ENCODE peak calls at places on chromosomes 2 and 18, in nine cellular contexts. F is CD8-positive, alpha-beta T cell; Z is CD4-positive, CD25-positive, alpha-beta regulatory T cell; U is neural progenitor cell; Y is pancreas; O is heart left ventricle; W is breast epithelium; K is Panc1; V is A673. I is an unnamed sample. For H3K9me3, the result is how much of the 10 kb centered on the place peaks cover.

GRCh38 chr18:54358495-54358793 is 738 bp downstream of the C18orf54 start:
- DNase-seq in F (no peak), U (no peak), Z (no peak), W (no peak), Y (no peak), K (no peak), V (no peak), O (no peak), I (no peak)

GRCh38 chr2:36373149-36373880 is 17.7 kb downstream of the CRIM1 start:
- DNase-seq in V (no peak), Z (peak), U (no peak), K (no peak), F (no peak), O (no peak), Y (no peak), W (no peak), I (no peak)

GRCh38 chr2:40192864-40193669 is 258.8 kb downstream of the SLC8A1 start:
- DNase-seq in U (no peak), Y (no peak), Z (no peak), F (no peak), V (no peak), K (no peak), O (no peak), W (no peak), I (no peak)

GRCh38 chr2:28956415-28956826 is 24.7 kb upstream of the TOGARAM2 start:
- DNase-seq in F (no peak), O (no peak), K (no peak), V (peak), Y (no peak), Z (peak), W (no peak), U (peak), I (peak)

GRCh38 chr18:172361-172760 is 14.0 kb downstream of the USP14 start:
- DNase-seq in V (peak), W (no peak), K (no peak), U (peak), O (no peak), Y (no peak), Z (no peak), F (no peak), I (no peak)

GRCh38 chr2:132815522-132815921 is 145.5 kb upstream of the LYPD1 start:
- DNase-seq in O (no peak), K (no peak), W (no peak), Y (no peak), V (peak), F (no peak), Z (no peak), U (no peak), I (no peak)

GRCh38 chr2:112073875-112074274 is 18.8 kb downstream of the TMEM87B start:
- DNase-seq in K (no peak), V (no peak), U (no peak), Y (no peak), W (no peak), O (no peak), Z (no peak), F (no peak), I (no peak)

GRCh38 chr2:176491172-176491904 is 222.1 kb downstream of the MTX2 start:
- DNase-seq in K (no peak), Z (no peak), W (peak), O (peak), F (no peak), V (peak), U (no peak), Y (no peak), I (no peak)

GRCh38 chr18:28581503-28582169 is 404.7 kb upstream of the CDH2 start:
- DNase-seq in Z (no peak), V (no peak), F (no peak), K (no peak), U (peak), Y (no peak), W (no peak), O (no peak), I (no peak)

GRCh38 chr2:88818381-88818780 is 126.9 kb downstream of the RPIA start:
- DNase-seq in K (no peak), W (no peak), Y (no peak), O (no peak), U (no peak), V (no peak), F (no peak), Z (no peak), I (no peak)

GRCh38 chr2:201175971-201176570 is 6.9 kb upstream of the CASP10 start:
- DNase-seq in O (no peak), Z (no peak), W (no peak), V (no peak), K (no peak), U (no peak), F (no peak), Y (no peak), I (no peak)

GRCh38 chr2:149021271-149021719 is 17.2 kb upstream of the LYPD6B start:
- DNase-seq in Z (no peak), O (no peak), Y (no peak), F (no peak), V (no peak), K (no peak), U (no peak), W (no peak), I (no peak)

GRCh38 chr2:172461591-172462392 is 34.4 kb downstream of the ITGA6 start:
- DNase-seq in O (peak), Y (peak), V (peak), U (peak), W (peak), Z (peak), K (no peak), F (peak), I (peak)

GRCh38 chr2:33215299-33215698 is 261.1 kb upstream of the RASGRP3 start:
- DNase-seq in Z (no peak), U (no peak), Y (no peak), K (no peak), W (no peak), V (no peak), O (peak), F (no peak), I (no peak)

GRCh38 chr2:33215983-33216382 is 260.5 kb upstream of the RASGRP3 start:
- DNase-seq in V (no peak), F (no peak), Z (no peak), W (no peak), K (no peak), U (no peak), O (no peak), Y (no peak), I (no peak)

GRCh38 chr2:33216508-33217182 is 259.8 kb upstream of the RASGRP3 start:
- DNase-seq in Y (no peak), O (peak), U (no peak), V (no peak), F (no peak), Z (no peak), W (no peak), K (no peak), I (no peak)

GRCh38 chr2:33219850-33220275 is 256.6 kb upstream of the RASGRP3 start:
- DNase-seq in K (no peak), U (no peak), Y (no peak), Z (no peak), W (no peak), O (no peak), F (no peak), V (no peak), I (no peak)

GRCh38 chr2:33217431-33217830 is 259.0 kb upstream of the RASGRP3 start:
- DNase-seq in F (no peak), K (no peak), W (no peak), V (no peak), U (no peak), Z (no peak), Y (no peak), O (no peak), I (no peak)
- H3K27ac ChIP-seq in F (no peak), K (no peak), W (no peak), V (no peak), U (no peak), Z (no peak), Y (no peak), O (no peak), I (no peak)

GRCh38 chr2:217761645-217762277 is 241.0 kb downstream of the TNS1 start:
- DNase-seq in U (no peak), K (no peak), O (no peak), W (no peak), Z (no peak), F (no peak), V (no peak), Y (no peak), I (no peak)
- H3K9me3 ChIP-seq in U (under half), K (under half), O (under half), W (under half), Z (under half), F (under half), V (under half), Y (under half), I (under half)

GRCh38 chr2:224925822-224926124 is 116.5 kb downstream of the DOCK10 start:
- DNase-seq in Y (no peak), K (no peak), V (no peak), O (no peak), F (no peak), W (no peak), U (no peak), Z (peak), I (no peak)

GRCh38 chr2:224919472-224920110 is 122.7 kb downstream of the DOCK10 start:
- DNase-seq in U (no peak), K (no peak), W (no peak), V (no peak), O (no peak), Y (no peak), Z (no peak), F (no peak), I (no peak)

GRCh38 chr2:224925066-224925821 is 117.0 kb downstream of the DOCK10 start:
- DNase-seq in K (no peak), Y (no peak), F (no peak), Z (peak), W (no peak), V (no peak), O (no peak), U (no peak), I (no peak)

GRCh38 chr2:224918626-224919471 is 123.4 kb downstream of the DOCK10 start:
- DNase-seq in F (no peak), U (no peak), O (no peak), W (no peak), K (no peak), Z (no peak), Y (no peak), V (no peak), I (no peak)

GRCh38 chr2:224922142-224922727 is 120.0 kb downstream of the DOCK10 start:
- DNase-seq in K (no peak), V (peak), W (no peak), U (no peak), F (no peak), Z (peak), O (no peak), Y (no peak), I (no peak)
- H3K27ac ChIP-seq in K (no peak), V (no peak), W (no peak), U (no peak), F (no peak), Z (peak), O (no peak), Y (no peak), I (no peak)

DNA sequence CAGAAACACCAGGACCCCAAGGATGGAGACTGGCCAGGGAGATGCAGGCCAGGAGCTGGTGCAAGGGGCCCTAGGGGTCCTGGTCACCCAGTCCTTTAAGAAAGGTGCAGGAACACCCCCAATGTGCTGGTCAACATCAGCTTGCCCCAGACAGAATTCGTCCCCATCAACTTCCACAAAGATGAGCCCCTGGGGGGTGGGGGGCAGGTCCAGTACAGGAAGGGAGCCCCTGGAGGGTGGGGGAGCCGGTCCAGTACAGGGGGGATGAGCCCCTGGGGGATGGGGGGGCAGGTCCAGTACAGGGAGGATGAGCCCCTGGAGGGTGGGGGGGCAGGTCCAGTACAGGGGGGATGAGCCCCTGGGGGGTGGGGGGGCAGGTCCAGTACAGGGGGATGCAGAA is 160.7 kb upstream of the SALL3 start:
- DNase-seq in U (no peak), V (no peak), Z (no peak), W (no peak), K (no peak), F (no peak), Y (peak), O (no peak), I (no peak)
- H3K9me3 ChIP-seq in U (under half), V (under half), Z (under half), W (under half), K (under half), F (under half), Y (under half), O (under half), I (under half)

GRCh38 chr2:210531482-210531881 is 24.9 kb upstream of the CPS1 start:
- DNase-seq in U (no peak), F (no peak), Y (no peak), W (no peak), V (no peak), Z (no peak), K (no peak), O (no peak), I (no peak)
- H3K27ac ChIP-seq in U (no peak), F (no peak), Y (no peak), W (no peak), V (no peak), Z (no peak), K (no peak), O (no peak), I (no peak)

GRCh38 chr2:185014076-185014475 is 415.7 kb downstream of the ZNF804A start:
- DNase-seq in K (no peak), Y (no peak), Z (no peak), V (no peak), F (no peak), O (no peak), W (no peak), U (no peak), I (no peak)

GRCh38 chr2:185012643-185013042 is 414.3 kb downstream of the ZNF804A start:
- DNase-seq in F (no peak), O (no peak), Y (no peak), K (no peak), V (peak), W (no peak), Z (peak), U (peak), I (no peak)
- H3K9me3 ChIP-seq in F (under half), O (under half), Y (under half), K (under half), V (under half), W (under half), Z (under half), U (under half), I (under half)

DNA sequence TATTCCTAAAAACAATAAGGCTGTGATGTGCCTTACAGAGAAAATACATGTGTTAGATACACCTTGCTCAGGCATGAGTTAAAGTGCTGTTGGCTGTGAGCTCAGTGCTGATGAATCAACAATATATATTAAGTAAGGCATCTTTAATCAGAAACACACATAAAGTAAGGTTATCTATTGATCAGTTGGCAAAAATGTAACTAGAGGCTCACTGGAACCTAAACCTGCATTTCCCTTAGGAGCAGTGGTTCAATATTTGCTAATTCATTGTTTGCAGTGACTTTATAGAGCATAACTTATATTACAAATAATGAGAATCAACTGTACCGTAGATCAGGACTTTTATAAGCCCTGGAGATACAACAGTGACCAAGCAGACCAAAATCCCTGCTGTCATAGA is 77.0 kb upstream of the CYP1B1 start:
- DNase-seq in Z (no peak), U (no peak), V (no peak), K (no peak), F (no peak), O (no peak), W (no peak), Y (no peak), I (no peak)
- H3K27ac ChIP-seq in Z (no peak), U (no peak), V (no peak), K (no peak), F (no peak), O (no peak), W (no peak), Y (no peak), I (no peak)

GRCh38 chr2:241582806-241583205 is 24.3 kb downstream of the BOK start:
- DNase-seq in Z (no peak), K (no peak), Y (no peak), W (no peak), U (no peak), V (no peak), O (no peak), F (no peak), I (no peak)
- H3K9me3 ChIP-seq in Z (under half), K (under half), Y (under half), W (under half), U (under half), V (under half), O (under half), F (under half), I (under half)

GRCh38 chr2:142075826-142076225 is 55.0 kb downstream of the LRP1B start:
- DNase-seq in U (no peak), W (no peak), V (no peak), Y (no peak), F (no peak), Z (no peak), K (no peak), O (no peak), I (no peak)
- H3K27ac ChIP-seq in U (no peak), W (no peak), V (no peak), Y (no peak), F (no peak), Z (no peak), K (no peak), O (no peak), I (no peak)